ENCODE peak calls at places on chromosomes 16 and 17, in four cellular contexts. C is thoracic aorta, R is endodermal cell, H is cardiac muscle cell. P is an unnamed sample.

GRCh38 chr16:474420-475122 is 49.1 kb downstream of the RAB11FIP3 start:
- DNase-seq in C (no peak), H (peak; percentile 21), R (peak; percentile 65), P (no peak)

GRCh38 chr17:76246080-76247066 is 6.1 kb upstream of the RNF157 start:
- DNase-seq in H (peak; percentile 57), C (no peak), R (peak; percentile 53), P (no peak)

GRCh38 chr16:89764711-89765201 is 43.4 kb downstream of the ZNF276 start:
- DNase-seq in C (peak; percentile 8), R (no peak), H (peak; percentile 5), P (no peak)

GRCh38 chr17:78315355-78316114 is 44.3 kb downstream of the SOCS3 start:
- DNase-seq in C (peak; percentile 84), H (peak; percentile 94), R (peak; percentile 86), P (peak; percentile 80)

GRCh38 chr17:34781571-34782108 is 179.6 kb downstream of the CCT6B start:
- DNase-seq in H (no peak), R (no peak), C (no peak), P (peak; percentile 32)

GRCh38 chr16:19418200-19418599 is 517 bp downstream of the TMC5 start:
- DNase-seq in H (no peak), R (no peak), C (no peak), P (no peak)

GRCh38 chr17:76527430-76528111 is 9.9 kb downstream of the CYGB start:
- DNase-seq in R (peak; percentile 94), C (peak; percentile 38), H (peak; percentile 95), P (no peak)

GRCh38 chr16:11088432-11088794 is 144.0 kb downstream of the CLEC16A start:
- DNase-seq in R (no peak), H (no peak), C (no peak), P (no peak)

GRCh38 chr16:48001306-48001885 is 154.4 kb downstream of the ABCC12 start:
- DNase-seq in C (no peak), H (no peak), R (no peak), P (no peak)

GRCh38 chr17:50218771-50219315 is 17.4 kb upstream of the COL1A1 start:
- DNase-seq in H (peak; percentile 92), C (no peak), R (peak; percentile 58), P (peak; percentile 93)

GRCh38 chr17:78780852-78781338 is 1.2 kb downstream of the CYTH1 start:
- DNase-seq in C (no peak), H (no peak), R (no peak), P (no peak)

GRCh38 chr17:17682293-17682736 is 1.1 kb downstream of the RAI1 start:
- DNase-seq in C (no peak), R (peak; percentile 62), H (peak; percentile 62), P (no peak)

GRCh38 chr17:45284176-45285140 is 22.6 kb upstream of the SPATA32 start:
- DNase-seq in H (no peak), C (no peak), R (peak; percentile 79), P (no peak)

GRCh38 chr16:5228369-5228768 is 130.8 kb upstream of the EEF2KMT start:
- DNase-seq in H (no peak), R (peak; percentile 80), C (no peak), P (no peak)

GRCh38 chr17:44095647-44096496 is 25.3 kb downstream of the G6PC3 start:
- DNase-seq in C (no peak), H (peak; percentile 97), R (peak; percentile 99), P (peak; percentile 63)

GRCh38 chr17:72135546-72136325 is 14.9 kb downstream of the SOX9 start:
- DNase-seq in H (peak; percentile 76), C (no peak), R (peak; percentile 25), P (no peak)

GRCh38 chr17:74008196-74008595 is 195.3 kb upstream of the RPL38 start:
- DNase-seq in H (peak; percentile 9), C (no peak), R (peak; percentile 91), P (no peak)

GRCh38 chr17:74011963-74012362 is 191.5 kb upstream of the RPL38 start:
- DNase-seq in C (no peak), R (no peak), H (no peak), P (no peak)

GRCh38 chr17:74012465-74012864 is 191.0 kb upstream of the RPL38 start:
- DNase-seq in R (no peak), H (no peak), C (no peak), P (no peak)

GRCh38 chr17:74015316-74015715 is 188.2 kb upstream of the RPL38 start:
- DNase-seq in C (no peak), R (no peak), H (no peak), P (no peak)

DNA sequence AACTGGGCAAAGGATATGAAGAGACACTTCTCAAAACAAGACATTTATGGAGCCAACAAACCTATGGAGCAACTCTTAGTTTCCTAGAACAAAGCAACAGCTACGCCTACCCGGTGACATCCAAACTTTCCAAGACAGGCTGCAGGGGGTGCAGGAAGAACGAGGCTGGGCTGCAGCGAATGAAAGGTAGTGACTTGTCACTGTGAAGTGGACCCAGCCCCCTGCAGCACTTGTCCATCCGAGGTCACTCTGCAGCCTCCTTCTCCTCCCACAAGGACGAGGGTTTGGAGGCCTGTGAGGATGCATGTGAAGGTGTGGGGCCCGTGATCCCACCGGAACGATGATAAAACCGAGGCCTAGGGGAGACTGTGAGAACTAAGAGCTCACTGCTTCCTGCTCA is 192.6 kb upstream of the RPL38 start:
- DNase-seq in H (no peak), R (peak; percentile 72), C (no peak), P (no peak)
- TF ChIP-seq CTCF in H (no peak), R (peak; percentile 50), C (no peak), P (no peak)

GRCh38 chr17:6608321-6608720 is 32.2 kb downstream of the KIAA0753 start:
- DNase-seq in C (no peak), H (no peak), R (no peak), P (no peak)
- H3K36me3 ChIP-seq in C (peaks cover 31% of the 10 kb centered on the region), H (peaks cover 67% of the 10 kb centered on the region), R (peaks cover 84% of the 10 kb centered on the region), P (peaks cover 15% of the 10 kb centered on the region)

GRCh38 chr17:47305302-47305923 is 18.3 kb upstream of the EFCAB13 start:
- DNase-seq in C (no peak), H (peak; percentile 95), R (peak; percentile 59), P (peak; percentile 89)
- TF ChIP-seq CTCF in C (no peak), H (no peak), R (no peak), P (no peak)

GRCh38 chr17:27294689-27295630 is 1.0 kb downstream of the WSB1 start:
- DNase-seq in C (no peak), H (peak; percentile 94), R (peak; percentile 78), P (no peak)
- H3K36me3 ChIP-seq in C (no peaks in the 10 kb centered on the region), H (no peaks in the 10 kb centered on the region), R (peaks cover 15% of the 10 kb centered on the region), P (no peaks in the 10 kb centered on the region)

GRCh38 chr17:7748098-7748775 is 30.7 kb downstream of the DNAH2 start:
- DNase-seq in H (peak; percentile 88), R (no peak), C (no peak), P (no peak)
- TF ChIP-seq CTCF in H (no peak), R (no peak), C (no peak), P (no peak)

GRCh38 chr17:66985838-66986237 is 21.3 kb downstream of the CACNG4 start:
- DNase-seq in H (no peak), C (no peak), R (no peak), P (no peak)

GRCh38 chr17:66988069-66988798 is 23.7 kb downstream of the CACNG4 start:
- DNase-seq in C (no peak), R (peak; percentile 64), H (no peak), P (no peak)

GRCh38 chr17:66986659-66987058 is 22.2 kb downstream of the CACNG4 start:
- DNase-seq in C (no peak), H (no peak), R (no peak), P (no peak)

GRCh38 chr17:66985338-66985737 is 20.8 kb downstream of the CACNG4 start:
- DNase-seq in C (no peak), R (no peak), H (no peak), P (no peak)

DNA sequence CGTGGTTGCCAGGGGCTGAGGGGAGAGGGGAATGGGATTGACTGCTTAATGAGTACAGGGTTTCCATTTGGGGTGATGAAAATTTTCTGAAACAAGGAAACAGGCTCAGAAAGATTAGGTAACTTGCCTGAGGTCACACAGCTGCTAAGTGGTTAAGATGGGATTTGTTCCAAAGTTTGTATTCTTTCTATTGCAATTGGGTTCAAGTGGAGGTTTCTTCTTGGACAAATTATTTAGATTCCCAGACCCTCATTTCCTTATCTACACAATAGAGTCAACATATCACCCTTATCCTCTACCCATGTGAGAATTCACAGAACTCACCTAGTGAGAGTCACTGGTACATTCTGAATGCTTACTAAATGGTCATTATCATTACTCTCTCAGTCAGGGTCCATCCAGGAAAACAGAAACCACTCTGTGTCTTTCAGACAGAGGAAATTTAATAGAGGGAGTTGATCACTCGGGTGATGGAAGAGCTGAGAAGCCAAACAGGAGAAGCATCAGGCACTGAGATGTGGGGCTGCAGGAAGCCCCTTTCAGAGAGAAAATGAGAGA is 22.6 kb downstream of the CACNG4 start:
- DNase-seq in H (peak; percentile 18), C (no peak), R (no peak), P (no peak)
- H3K36me3 ChIP-seq in H (no peaks in the 10 kb centered on the region), C (no peaks in the 10 kb centered on the region), R (no peaks in the 10 kb centered on the region), P (no peaks in the 10 kb centered on the region)

GRCh38 chr16:56278196-56278855 is 87.0 kb downstream of the GNAO1 start:
- DNase-seq in C (no peak), H (no peak), R (no peak), P (no peak)

GRCh38 chr16:56279132-56279531 is 87.8 kb downstream of the GNAO1 start:
- DNase-seq in C (no peak), R (no peak), H (no peak), P (no peak)

GRCh38 chr16:56275076-56275475 is 83.8 kb downstream of the GNAO1 start:
- DNase-seq in C (no peak), R (no peak), H (no peak), P (no peak)

GRCh38 chr16:56275801-56276200 is 84.5 kb downstream of the GNAO1 start:
- DNase-seq in C (no peak), H (no peak), R (no peak), P (no peak)

GRCh38 chr16:56277040-56277439 is 85.8 kb downstream of the GNAO1 start:
- DNase-seq in C (no peak), R (peak; percentile 89), H (no peak), P (no peak)
- TF ChIP-seq CTCF in C (no peak), R (peak; percentile 82), H (peak; percentile 21), P (no peak)

DNA sequence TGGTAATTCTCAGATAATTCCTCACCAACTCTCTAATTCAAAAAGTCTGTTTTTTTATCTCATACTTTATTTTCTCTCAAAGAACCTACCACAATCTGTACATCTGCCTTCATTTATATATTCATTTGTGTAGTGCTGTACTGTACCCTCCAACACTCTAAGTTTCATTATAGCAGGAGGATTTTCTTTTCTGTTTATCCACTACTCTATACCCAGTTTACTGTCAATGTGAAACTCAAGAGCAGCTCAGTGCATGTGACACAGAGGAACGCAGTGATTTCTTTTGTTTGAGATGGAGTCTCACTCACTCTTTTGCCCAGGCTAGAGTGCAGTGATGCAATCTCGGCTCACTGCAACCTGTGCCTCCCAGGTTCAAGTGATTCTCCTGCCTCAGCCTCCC is 117.8 kb downstream of the ADAMTS18 start:
- DNase-seq in R (no peak), C (no peak), H (no peak), P (no peak)
- H3K36me3 ChIP-seq in R (peaks cover 49% of the 10 kb centered on the region), C (no peaks in the 10 kb centered on the region), H (no peaks in the 10 kb centered on the region), P (no peaks in the 10 kb centered on the region)

GRCh38 chr17:58520843-58521430 is 6.5 kb upstream of the MTMR4 start:
- DNase-seq in H (peak; percentile 43), R (peak; percentile 90), C (no peak), P (no peak)
- TF ChIP-seq CTCF in H (peak; percentile 50), R (peak; percentile 78), C (peak; percentile 24), P (peak; percentile 45)

P was measured in BJ.